ENCODE peak calls at places on chromosomes 16 and 17, in seven cellular contexts. P is DMS153, R is left colon, F is dorsolateral prefrontal cortex, H is sciatic nerve, U is AG09319, A is tibial nerve. G is an unnamed sample.
A peak's percentile ranks its signal among the peaks of the same experiment; 100 is the strongest.

GRCh38 chr16:1458336-1458976 is 14.1 kb upstream of the CCDC154 start:
- DNase-seq in P (no peak), R (no peak), F (peak; percentile 66), H (no peak), U (no peak), A (no peak), G (no peak)

GRCh38 chr17:72515291-72516065 is 394.7 kb downstream of the SOX9 start:
- DNase-seq in P (no peak), R (no peak), F (no peak), H (no peak), U (no peak), A (no peak), G (no peak)

GRCh38 chr16:68685685-68686478 is 40.8 kb downstream of the CDH3 start:
- DNase-seq in P (no peak), R (no peak), F (no peak), H (no peak), U (no peak), A (no peak), G (no peak)

GRCh38 chr16:8845699-8846298 is 23.0 kb downstream of the CARHSP1 start:
- DNase-seq in P (no peak), R (no peak), F (no peak), H (no peak), U (no peak), A (no peak), G (no peak)

GRCh38 chr16:87628940-87629339 is 26.6 kb downstream of the JPH3 start:
- DNase-seq in P (no peak), R (no peak), F (no peak), H (no peak), U (peak; percentile 29), A (no peak), G (no peak)

GRCh38 chr17:62899349-62899748 is 66.7 kb upstream of the TANC2 start:
- DNase-seq in P (no peak), R (no peak), F (no peak), H (no peak), U (no peak), A (peak; percentile 22), G (no peak)

GRCh38 chr17:58229881-58230280 is 8.5 kb upstream of the LPO start:
- DNase-seq in P (no peak), R (no peak), F (no peak), H (no peak), U (no peak), A (no peak), G (no peak)

GRCh38 chr16:53135329-53135728 is 80.5 kb downstream of the CHD9 start:
- DNase-seq in P (no peak), R (no peak), F (no peak), H (no peak), U (no peak), A (no peak), G (no peak)

GRCh38 chr17:80866050-80866793 is 125.4 kb upstream of the CHMP6 start:
- DNase-seq in P (peak; percentile 46), R (peak; percentile 79), F (peak; percentile 69), H (peak; percentile 85), U (peak; percentile 15), A (peak; percentile 87), G (peak; percentile 83)

GRCh38 chr17:65515959-65516948 is 45.2 kb downstream of the AXIN2 start:
- DNase-seq in P (no peak), R (no peak), F (no peak), H (no peak), U (peak; percentile 60), A (no peak), G (peak; percentile 38)

G was measured in Peyer's patch.